ENCODE peak calls at places on chromosomes 3 and 15, in four cellular contexts. One of them, this sample, is unnamed.

GRCh38 chr3:13379191-13379830 is 40.8 kb downstream of the NUP210 start:
- DNase-seq in GM12878: no peak
- DNase-seq in uterus: no peak
- DNase-seq in IMR-90: peak; percentile 84
- DNase-seq in this sample: peak; percentile 5

GRCh38 chr15:72835289-72835890 is 51.8 kb upstream of the ADPGK start:
- DNase-seq in GM12878: no peak
- DNase-seq in uterus: no peak
- DNase-seq in IMR-90: no peak
- DNase-seq in this sample: peak; percentile 22

GRCh38 chr3:55742027-55742710 is 255.1 kb upstream of the WNT5A start:
- DNase-seq in GM12878: no peak
- DNase-seq in uterus: no peak
- DNase-seq in IMR-90: peak; percentile 11
- DNase-seq in this sample: no peak

GRCh38 chr3:143831208-143831607 is 17.1 kb downstream of the SLC9A9 start:
- DNase-seq in GM12878: no peak
- DNase-seq in uterus: no peak
- DNase-seq in IMR-90: peak; percentile 59
- DNase-seq in this sample: peak; percentile 55

GRCh38 chr3:15204005-15204404 is 2.0 kb upstream of the CAPN7 start:
- DNase-seq in GM12878: no peak
- DNase-seq in uterus: no peak
- DNase-seq in IMR-90: peak; percentile 43
- DNase-seq in this sample: peak; percentile 54

GRCh38 chr15:72680931-72681330 is 5.1 kb downstream of the HIGD2B start:
- DNase-seq in GM12878: no peak
- DNase-seq in uterus: no peak
- DNase-seq in IMR-90: no peak
- DNase-seq in this sample: no peak

GRCh38 chr15:52228928-52229327 is 37.7 kb upstream of the GNB5 start:
- DNase-seq in GM12878: no peak
- DNase-seq in uterus: no peak
- DNase-seq in IMR-90: no peak
- DNase-seq in this sample: peak; percentile 95

GRCh38 chr3:121531269-121531668 is 14.5 kb downstream of the POLQ start:
- DNase-seq in GM12878: no peak
- DNase-seq in uterus: no peak
- DNase-seq in IMR-90: no peak
- DNase-seq in this sample: no peak

GRCh38 chr3:159922861-159923312 is 65.7 kb upstream of the IL12A start:
- DNase-seq in GM12878: peak; percentile 93
- DNase-seq in uterus: no peak
- DNase-seq in IMR-90: no peak
- DNase-seq in this sample: no peak

GRCh38 chr15:39946862-39947261 is 12.9 kb downstream of the EIF2AK4 start:
- DNase-seq in GM12878: no peak
- DNase-seq in uterus: no peak
- DNase-seq in IMR-90: peak; percentile 41
- DNase-seq in this sample: peak; percentile 30

GRCh38 chr3:167941234-167941995 is 154.3 kb downstream of the GOLIM4 start:
- DNase-seq in GM12878: no peak
- DNase-seq in uterus: peak; percentile 15
- DNase-seq in IMR-90: peak; percentile 88
- DNase-seq in this sample: peak; percentile 44

GRCh38 chr3:140270329-140270728 is 335.3 kb downstream of the CLSTN2 start:
- DNase-seq in GM12878: no peak
- DNase-seq in uterus: no peak
- DNase-seq in IMR-90: no peak
- DNase-seq in this sample: peak; percentile 68

GRCh38 chr15:57527382-57528091 is 64.2 kb upstream of the MYZAP start:
- DNase-seq in GM12878: peak; percentile 46
- DNase-seq in uterus: peak; percentile 69
- DNase-seq in IMR-90: peak; percentile 88
- DNase-seq in this sample: peak; percentile 85

GRCh38 chr15:57198654-57199241 is 177.6 kb upstream of the CGNL1 start:
- DNase-seq in GM12878: no peak
- DNase-seq in uterus: no peak
- DNase-seq in IMR-90: no peak
- DNase-seq in this sample: peak; percentile 65

GRCh38 chr3:48194446-48195071 is 6.3 kb upstream of the CDC25A start:
- DNase-seq in GM12878: peak; percentile 23
- DNase-seq in uterus: peak; percentile 25
- DNase-seq in IMR-90: peak; percentile 51
- DNase-seq in this sample: peak; percentile 68

GRCh38 chr15:48360841-48361240 is 29.6 kb downstream of the DUT start:
- DNase-seq in GM12878: no peak
- DNase-seq in uterus: no peak
- DNase-seq in IMR-90: peak; percentile 32
- DNase-seq in this sample: peak; percentile 31

GRCh38 chr15:31440754-31441298 is 114.2 kb downstream of the KLF13 start:
- DNase-seq in GM12878: no peak
- DNase-seq in uterus: peak; percentile 58
- DNase-seq in IMR-90: peak; percentile 27
- DNase-seq in this sample: no peak

GRCh38 chr3:4956743-4957142 is 22.5 kb upstream of the BHLHE40 start:
- DNase-seq in GM12878: no peak
- DNase-seq in uterus: no peak
- DNase-seq in IMR-90: no peak
- DNase-seq in this sample: no peak

GRCh38 chr3:62918131-62918530 is 42.9 kb upstream of the CADPS start:
- DNase-seq in GM12878: no peak
- DNase-seq in uterus: no peak
- DNase-seq in IMR-90: no peak
- DNase-seq in this sample: no peak

GRCh38 chr3:40130721-40131120 is 178.8 kb upstream of the EIF1B start:
- DNase-seq in GM12878: no peak
- DNase-seq in uterus: no peak
- DNase-seq in IMR-90: no peak
- DNase-seq in this sample: no peak

GRCh38 chr3:178350763-178351162 is 185.5 kb upstream of the KCNMB2 start:
- DNase-seq in GM12878: no peak
- DNase-seq in uterus: no peak
- DNase-seq in IMR-90: peak; percentile 58
- DNase-seq in this sample: no peak

GRCh38 chr3:147540921-147541320 is 131.8 kb downstream of the ZIC1 start:
- DNase-seq in GM12878: no peak
- DNase-seq in uterus: no peak
- DNase-seq in IMR-90: no peak
- DNase-seq in this sample: no peak

GRCh38 chr3:27633224-27633545 is 88.9 kb downstream of the EOMES start:
- DNase-seq in GM12878: no peak
- DNase-seq in uterus: no peak
- DNase-seq in IMR-90: peak; percentile 36
- DNase-seq in this sample: peak; percentile 32

GRCh38 chr3:151553873-151554272 is 93.0 kb upstream of the IGSF10 start:
- DNase-seq in GM12878: no peak
- DNase-seq in uterus: peak; percentile 44
- DNase-seq in IMR-90: no peak
- DNase-seq in this sample: peak; percentile 62

GRCh38 chr3:32525720-32526119 is 23.1 kb upstream of the CMTM6 start:
- DNase-seq in GM12878: no peak
- DNase-seq in uterus: no peak
- DNase-seq in IMR-90: no peak
- DNase-seq in this sample: no peak

GRCh38 chr3:10395671-10396070 is 74.8 kb upstream of the SEC13 start:
- DNase-seq in GM12878: no peak
- DNase-seq in uterus: no peak
- DNase-seq in IMR-90: no peak
- DNase-seq in this sample: no peak

GRCh38 chr3:7074217-7074616 is 213.3 kb downstream of the GRM7 start:
- DNase-seq in GM12878: no peak
- DNase-seq in uterus: no peak
- DNase-seq in IMR-90: no peak
- DNase-seq in this sample: no peak

GRCh38 chr3:7075120-7075519 is 214.2 kb downstream of the GRM7 start:
- DNase-seq in GM12878: no peak
- DNase-seq in uterus: no peak
- DNase-seq in IMR-90: no peak
- DNase-seq in this sample: no peak

GRCh38 chr3:7070461-7070860 is 209.5 kb downstream of the GRM7 start:
- DNase-seq in GM12878: no peak
- DNase-seq in uterus: no peak
- DNase-seq in IMR-90: no peak
- DNase-seq in this sample: no peak

DNA sequence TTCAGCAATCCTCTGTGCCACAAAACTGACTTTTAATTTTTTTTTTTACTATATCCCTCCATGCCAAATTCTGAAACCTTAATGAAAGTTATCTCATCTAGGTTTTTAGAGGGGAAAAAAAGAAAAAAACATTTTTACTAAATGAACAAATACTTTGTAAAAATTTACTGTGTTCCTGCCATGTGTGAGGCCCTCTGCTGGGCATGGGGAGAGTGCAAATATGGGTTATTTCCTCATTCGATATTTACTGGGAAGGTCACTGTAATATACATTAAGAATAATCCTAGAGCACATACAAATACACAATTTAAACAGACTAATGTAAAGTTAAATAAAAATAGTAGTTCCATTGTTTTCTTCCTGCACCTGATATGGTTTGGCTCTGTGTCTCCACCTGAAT is 215.0 kb downstream of the GRM7 start:
- DNase-seq in GM12878: no peak
- DNase-seq in uterus: no peak
- DNase-seq in IMR-90: no peak
- DNase-seq in this sample: no peak
- TF ChIP-seq CTCF in GM12878: peak; percentile 24
- TF ChIP-seq CTCF in uterus: no peak
- TF ChIP-seq CTCF in IMR-90: no peak
- TF ChIP-seq CTCF in this sample: peak; percentile 14

DNA sequence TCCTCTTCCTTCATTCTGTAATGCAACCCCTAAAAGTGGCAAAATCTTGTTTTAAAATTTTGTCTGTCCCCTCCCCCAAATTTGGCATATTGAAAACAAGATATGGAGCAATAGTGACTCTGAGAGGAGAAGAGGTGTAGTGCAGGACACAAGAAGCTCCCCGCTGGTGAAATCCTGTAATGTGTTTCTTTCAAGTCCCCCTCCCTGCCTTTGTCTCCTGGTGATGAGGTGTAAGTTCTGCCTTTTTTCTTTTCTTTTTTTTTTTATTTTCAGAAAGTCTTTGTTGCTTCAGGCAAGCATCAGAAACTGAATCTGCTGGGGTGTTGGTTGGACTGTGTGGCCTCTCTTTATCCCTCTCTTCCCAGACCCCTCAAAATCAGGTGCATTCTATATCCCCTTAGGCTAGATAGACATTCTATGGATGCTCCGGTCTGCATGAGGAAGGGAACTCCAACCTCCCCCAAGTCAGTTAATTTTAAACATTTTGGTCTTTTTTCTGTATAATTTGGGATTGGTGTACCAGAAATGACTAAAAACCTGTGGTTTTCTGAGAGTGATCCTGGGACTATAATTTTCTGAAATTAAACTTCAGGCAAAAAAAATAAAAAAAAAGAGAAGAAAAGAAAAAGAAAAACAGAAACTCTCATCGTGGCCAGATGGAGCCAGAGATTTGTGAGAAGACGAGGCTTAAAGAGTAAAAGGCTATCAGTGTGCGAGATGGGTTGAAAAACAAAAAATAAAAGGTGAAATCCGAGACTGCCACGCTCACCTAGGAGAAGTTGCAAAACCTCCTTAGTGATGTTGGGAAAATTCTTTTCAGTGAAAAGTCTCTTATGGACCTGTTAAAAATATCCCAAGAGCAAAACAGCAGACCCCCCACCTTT is 21.4 kb downstream of the ACKR2 start:
- DNase-seq in GM12878: no peak
- DNase-seq in uterus: no peak
- DNase-seq in IMR-90: peak; percentile 21
- DNase-seq in this sample: peak; percentile 75
- TF ChIP-seq CTCF in GM12878: peak; percentile 34
- TF ChIP-seq CTCF in uterus: no peak
- TF ChIP-seq CTCF in IMR-90: peak; percentile 40
- TF ChIP-seq CTCF in this sample: peak; percentile 86

DNA sequence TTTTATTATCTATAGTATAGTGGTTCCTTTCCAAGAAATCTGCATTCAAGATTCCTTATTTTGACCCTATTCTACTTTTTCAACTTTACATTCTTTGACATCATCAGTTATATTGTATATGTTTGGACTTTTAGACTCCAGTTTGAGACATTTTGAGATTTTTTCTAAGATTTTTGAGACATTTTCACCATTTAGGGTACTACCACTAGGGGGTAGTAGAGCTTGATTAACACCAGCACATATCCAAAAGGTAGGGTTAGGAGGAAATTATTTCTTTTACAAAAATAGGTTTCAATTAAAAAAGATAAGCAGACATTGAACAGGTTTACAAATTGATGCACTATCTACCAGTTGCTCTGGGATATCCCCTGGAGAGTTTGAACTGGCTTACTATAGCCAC is 262.5 kb downstream of the SCAPER start:
- DNase-seq in GM12878: no peak
- DNase-seq in uterus: no peak
- DNase-seq in IMR-90: no peak
- DNase-seq in this sample: no peak
- TF ChIP-seq CTCF in GM12878: peak; percentile 19
- TF ChIP-seq CTCF in uterus: no peak
- TF ChIP-seq CTCF in IMR-90: peak; percentile 34
- TF ChIP-seq CTCF in this sample: peak; percentile 23

GRCh38 chr3:126211569-126211968 is 31.2 kb upstream of the ALDH1L1 start:
- DNase-seq in GM12878: no peak
- DNase-seq in uterus: no peak
- DNase-seq in IMR-90: no peak
- DNase-seq in this sample: no peak

GRCh38 chr3:126209741-126210140 is 29.4 kb upstream of the ALDH1L1 start:
- DNase-seq in GM12878: no peak
- DNase-seq in uterus: no peak
- DNase-seq in IMR-90: no peak
- DNase-seq in this sample: no peak

GRCh38 chr3:126213376-126214044 is 33.1 kb upstream of the ALDH1L1 start:
- DNase-seq in GM12878: no peak
- DNase-seq in uterus: no peak
- DNase-seq in IMR-90: no peak
- DNase-seq in this sample: no peak

GRCh38 chr3:126212250-126212628 is 31.9 kb upstream of the ALDH1L1 start:
- DNase-seq in GM12878: no peak
- DNase-seq in uterus: no peak
- DNase-seq in IMR-90: no peak
- DNase-seq in this sample: no peak

DNA sequence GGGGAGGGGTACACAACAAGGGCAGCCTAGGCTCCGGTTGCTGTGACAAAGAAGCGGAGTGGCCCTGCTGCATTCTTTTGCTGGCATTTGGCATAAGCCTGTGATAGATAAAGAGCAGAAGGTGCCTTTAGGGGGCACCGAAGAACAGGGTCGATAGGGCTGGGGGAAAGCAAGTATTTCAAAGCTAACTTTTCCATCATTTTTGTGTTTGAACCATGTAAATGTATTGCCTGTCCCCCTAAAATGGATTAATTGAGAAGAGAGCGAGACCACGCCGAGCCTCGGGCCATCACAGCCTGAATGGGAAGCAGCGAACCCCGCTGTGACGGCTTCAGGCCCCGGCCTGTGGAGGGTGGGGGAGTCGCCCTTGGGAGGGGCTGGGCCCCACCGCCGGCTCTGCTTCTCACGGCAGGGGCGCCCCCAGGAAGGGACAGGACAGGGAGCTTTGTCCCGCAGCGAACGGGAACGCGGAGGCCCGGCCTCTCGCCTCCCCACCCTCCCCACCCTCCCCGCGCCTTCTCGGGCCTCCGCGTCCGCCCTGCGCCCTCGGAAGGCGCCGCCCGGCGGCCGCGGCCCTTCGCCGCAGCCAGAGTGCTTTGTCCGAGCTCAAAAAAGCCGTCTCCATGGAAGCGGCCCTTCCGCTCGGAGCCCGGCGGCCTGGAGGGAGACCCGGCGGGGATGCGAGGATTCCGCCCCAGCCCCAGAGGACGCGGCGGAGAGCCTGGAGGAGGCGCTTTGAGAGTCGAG is 32.4 kb upstream of the ALDH1L1 start:
- DNase-seq in GM12878: no peak
- DNase-seq in uterus: peak; percentile 34
- DNase-seq in IMR-90: peak; percentile 12
- DNase-seq in this sample: peak; percentile 46
- TF ChIP-seq CTCF in GM12878: no peak
- TF ChIP-seq CTCF in uterus: no peak
- TF ChIP-seq CTCF in IMR-90: peak; percentile 15
- TF ChIP-seq CTCF in this sample: peak; percentile 25

This sample was measured in epithelial cell of esophagus.